ENCODE peak calls at places on chromosomes 13 and 19, in seven cellular contexts. N is stomach, A is upper lobe of left lung, C is GM12878, J is HCT116, Y is suprapubic skin, D is endothelial cell of umbilical vein. P is an unnamed sample.

GRCh38 chr13:45372189-45373115 is 31.5 kb upstream of the TPT1 start:
- DNase-seq in D (peak), Y (no peak), J (no peak), A (no peak), N (no peak), C (no peak), P (no peak)

GRCh38 chr19:47019431-47020041 is at the start of gene NPAS1:
- DNase-seq in A (no peak), Y (no peak), N (no peak), D (no peak), J (no peak), C (no peak), P (no peak)

GRCh38 chr13:102591988-102592781 is 4.6 kb upstream of the TPP2 start:
- DNase-seq in A (peak), J (peak), C (peak), D (peak), N (peak), Y (peak), P (peak)

GRCh38 chr19:918481-919156 is 1.5 kb downstream of the KISS1R start:
- DNase-seq in C (no peak), Y (no peak), D (no peak), J (no peak), N (no peak), A (no peak), P (no peak)

GRCh38 chr19:16627194-16627927 is 643 bp downstream of the MED26 start:
- DNase-seq in A (peak), N (no peak), Y (no peak), C (no peak), J (no peak), D (peak), P (no peak)

GRCh38 chr13:98802548-98802947 is 50.1 kb upstream of the SLC15A1 start:
- DNase-seq in Y (no peak), N (no peak), J (no peak), A (no peak), D (no peak), C (no peak), P (no peak)

GRCh38 chr13:30791354-30791921 is 56.1 kb downstream of the ALOX5AP start:
- DNase-seq in N (no peak), Y (no peak), J (no peak), D (no peak), A (no peak), C (no peak), P (no peak)

GRCh38 chr13:59963827-59964226 is 199.9 kb downstream of the DIAPH3 start:
- DNase-seq in D (no peak), J (no peak), A (no peak), N (no peak), C (no peak), Y (no peak), P (no peak)

GRCh38 chr13:78372581-78372980 is 230.8 kb downstream of the POU4F1 start:
- DNase-seq in D (no peak), Y (no peak), N (no peak), J (no peak), A (no peak), C (no peak), P (no peak)

GRCh38 chr19:15324791-15325519 is 7.4 kb downstream of the BRD4 start:
- DNase-seq in J (no peak), C (no peak), N (peak), D (no peak), A (no peak), Y (no peak), P (no peak)

GRCh38 chr13:79710376-79710775 is 229.4 kb downstream of the NDFIP2 start:
- DNase-seq in Y (no peak), N (no peak), A (no peak), D (no peak), C (no peak), J (no peak), P (no peak)

GRCh38 chr19:35712910-35713845 is 4.6 kb upstream of the KMT2B start:
- DNase-seq in J (no peak), Y (no peak), A (no peak), N (no peak), D (no peak), C (peak), P (no peak)

GRCh38 chr19:6971366-6971765 is 49.9 kb downstream of the MBD3L2B start:
- DNase-seq in D (no peak), J (no peak), Y (no peak), N (no peak), C (no peak), A (no peak), P (no peak)

GRCh38 chr19:18086590-18087138 is at the start of gene IL12RB1:
- DNase-seq in A (peak), D (no peak), C (peak), J (no peak), Y (no peak), N (peak), P (no peak)

GRCh38 chr19:5360003-5360820 is 19.6 kb upstream of the PTPRS start:
- DNase-seq in J (no peak), A (no peak), D (no peak), Y (no peak), N (no peak), C (no peak), P (no peak)

GRCh38 chr19:54470991-54471782 is 1.9 kb downstream of the CDC42EP5 start:
- DNase-seq in N (peak), D (peak), C (no peak), A (peak), J (no peak), Y (no peak), P (no peak)

GRCh38 chr13:108313382-108313781 is 43.9 kb downstream of the TNFSF13B start:
- DNase-seq in Y (no peak), D (no peak), J (no peak), N (no peak), A (no peak), C (no peak), P (no peak)

GRCh38 chr13:23447927-23448326 is 14.4 kb upstream of the SACS start:
- DNase-seq in A (no peak), Y (no peak), C (no peak), J (no peak), D (no peak), N (no peak), P (no peak)

GRCh38 chr19:47691782-47692181 is 21.4 kb upstream of the EHD2 start:
- DNase-seq in Y (no peak), N (no peak), D (no peak), C (no peak), A (no peak), J (no peak), P (no peak)

GRCh38 chr19:4768934-4769777 is 22.4 kb upstream of the FEM1A start:
- DNase-seq in A (peak), C (no peak), Y (peak), J (peak), N (peak), D (peak), P (peak)

GRCh38 chr13:82214341-82214740 is 1667.9 kb downstream of the SLITRK1 start:
- DNase-seq in J (no peak), C (no peak), Y (no peak), N (no peak), D (no peak), A (no peak), P (no peak)

GRCh38 chr13:73001971-73002370 is 56.8 kb upstream of the KLF5 start:
- DNase-seq in D (no peak), J (no peak), A (no peak), Y (no peak), N (no peak), C (no peak), P (no peak)

GRCh38 chr13:110322126-110322827 is 15.2 kb downstream of the COL4A2 start:
- DNase-seq in D (no peak), N (no peak), C (no peak), J (no peak), A (no peak), Y (peak), P (no peak)

GRCh38 chr19:10708261-10708660 is 7.0 kb downstream of the QTRT1 start:
- DNase-seq in N (no peak), C (no peak), D (no peak), A (no peak), Y (no peak), J (no peak), P (no peak)

GRCh38 chr13:26280822-26281221 is 26.9 kb downstream of the CDK8 start:
- DNase-seq in D (peak), C (no peak), A (no peak), Y (no peak), J (no peak), N (no peak), P (no peak)

GRCh38 chr19:6862673-6863078 is 24.7 kb upstream of the ADGRE1 start:
- DNase-seq in C (peak), N (peak), J (peak), Y (peak), A (peak), D (peak), P (peak)

GRCh38 chr19:29946645-29947044 is 4.6 kb downstream of the URI1 start:
- DNase-seq in J (no peak), A (no peak), D (no peak), N (no peak), C (no peak), Y (no peak), P (no peak)

GRCh38 chr13:35343417-35343816 is 133.1 kb downstream of the MAB21L1 start:
- DNase-seq in Y (no peak), J (no peak), A (no peak), D (no peak), N (no peak), C (no peak), P (no peak)

GRCh38 chr19:6721773-6722172 is 1.3 kb upstream of the C3 start:
- DNase-seq in A (no peak), N (no peak), Y (no peak), D (no peak), J (no peak), C (no peak), P (no peak)

GRCh38 chr19:58345558-58345957 is 7.7 kb downstream of the A1BG start:
- DNase-seq in A (no peak), D (no peak), J (no peak), Y (no peak), C (no peak), N (no peak), P (no peak)

GRCh38 chr19:1918975-1919374 is 13.8 kb downstream of the ADAT3 start:
- DNase-seq in N (no peak), D (no peak), Y (no peak), A (no peak), C (no peak), J (no peak), P (no peak)

GRCh38 chr19:55041627-55042343 is 3.7 kb upstream of the GP6 start:
- DNase-seq in A (no peak), C (no peak), D (peak), Y (no peak), N (no peak), J (no peak), P (no peak)

GRCh38 chr13:38685974-38686571 is 804 bp upstream of the FREM2 start:
- DNase-seq in C (no peak), D (no peak), J (no peak), N (no peak), Y (no peak), A (peak), P (no peak)

GRCh38 chr13:51818771-51819511 is 15.0 kb upstream of the DHRS12 start:
- DNase-seq in A (no peak), C (no peak), N (peak), Y (no peak), D (no peak), J (no peak), P (no peak)

GRCh38 chr19:19661675-19662251 is 1.7 kb downstream of the ATP13A1 start:
- DNase-seq in D (no peak), J (no peak), A (no peak), N (no peak), Y (no peak), C (peak), P (no peak)

GRCh38 chr13:75920536-75920935 is 284.4 kb downstream of the LMO7 start:
- DNase-seq in C (no peak), Y (no peak), D (no peak), A (no peak), J (no peak), N (no peak), P (no peak)
- TF ChIP-seq POLR2AphosphoS5 in C (no peak), Y (no peak), D (no peak), A (no peak), J (no peak), N (no peak), P (no peak)

GRCh38 chr13:113209336-113209879 is at the start of gene CUL4A:
- DNase-seq in N (peak), J (peak), Y (no peak), A (peak), D (no peak), C (no peak), P (peak)
- TF ChIP-seq POLR2A in N (no peak), J (no peak), Y (no peak), A (no peak), D (peak), C (peak), P (no peak)

GRCh38 chr19:38443458-38444001 is 10.0 kb downstream of the RYR1 start:
- DNase-seq in D (no peak), Y (no peak), A (no peak), N (no peak), J (no peak), C (no peak), P (no peak)

GRCh38 chr19:38440592-38440991 is 7.1 kb downstream of the RYR1 start:
- DNase-seq in D (no peak), N (no peak), A (no peak), J (no peak), C (no peak), Y (no peak), P (no peak)

GRCh38 chr19:38442736-38443135 is 9.2 kb downstream of the RYR1 start:
- DNase-seq in J (no peak), D (no peak), N (no peak), A (no peak), C (no peak), Y (no peak), P (no peak)

GRCh38 chr19:38444026-38444425 is 10.5 kb downstream of the RYR1 start:
- DNase-seq in A (no peak), Y (no peak), N (no peak), C (no peak), J (no peak), D (no peak), P (no peak)

DNA sequence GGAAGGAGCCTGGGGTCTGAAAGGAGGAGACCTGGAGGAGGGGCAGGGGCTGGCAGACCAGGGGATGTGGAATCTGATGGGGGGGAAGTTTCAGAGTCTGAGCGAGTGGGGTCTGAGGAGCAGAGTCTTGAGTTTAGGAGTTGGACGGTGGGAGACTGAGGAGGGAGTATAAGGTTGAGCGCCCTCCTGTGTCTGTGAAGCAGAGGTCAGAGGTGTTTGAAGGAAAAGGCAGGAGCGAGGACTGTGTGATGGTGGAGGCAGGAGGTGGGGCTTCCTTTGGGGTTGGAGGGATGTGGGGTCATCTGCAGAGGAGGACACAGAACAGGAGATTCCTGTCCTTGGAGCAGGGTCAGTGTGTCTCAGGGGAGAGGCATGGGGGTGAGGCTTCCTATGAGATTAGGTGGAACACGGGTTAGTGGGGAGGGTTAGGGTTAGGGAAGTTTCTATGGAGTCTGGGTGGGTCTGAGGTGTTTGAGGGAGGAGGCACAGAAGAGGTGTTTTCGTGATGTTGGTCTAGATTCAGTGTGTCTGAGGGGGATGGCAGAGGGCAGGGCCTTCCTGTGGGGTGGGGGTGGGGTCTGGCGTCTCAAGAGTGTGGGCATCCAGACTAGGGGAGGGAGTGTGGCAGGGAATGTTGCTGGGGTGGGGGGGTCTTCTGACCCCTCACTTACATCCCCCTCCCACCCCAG is 8.3 kb downstream of the RYR1 start:
- DNase-seq in J (no peak), Y (no peak), N (no peak), D (no peak), A (no peak), C (no peak), P (no peak)
- TF ChIP-seq CTCF in J (no peak), Y (no peak), N (no peak), D (no peak), A (no peak), C (peak), P (no peak)

GRCh38 chr19:13917888-13918406 is 11.9 kb downstream of the CC2D1A start:
- DNase-seq in A (no peak), D (no peak), Y (no peak), C (no peak), J (no peak), N (peak), P (peak)
- TF ChIP-seq POLR2AphosphoS5 in A (no peak), D (no peak), Y (no peak), C (no peak), J (no peak), N (no peak), P (no peak)

P was measured in breast epithelium.